ENCODE peak calls at places on chromosome 3, in four cellular contexts. One of them, this sample, is unnamed.

GRCh38 chr3:57809609-57809968 is 53.5 kb downstream of the SLMAP start:
- DNase-seq in fibroblast of pulmonary artery: no peak
- DNase-seq in AG04450: no peak
- DNase-seq in HFF-Myc: no peak
- DNase-seq in this sample: no peak

GRCh38 chr3:67647390-67647878 is 7.0 kb downstream of the SUCLG2 start:
- DNase-seq in fibroblast of pulmonary artery: peak
- DNase-seq in AG04450: peak
- DNase-seq in HFF-Myc: peak
- DNase-seq in this sample: peak

GRCh38 chr3:126433496-126434263 is 39.0 kb downstream of the CFAP100 start:
- DNase-seq in fibroblast of pulmonary artery: no peak
- DNase-seq in AG04450: no peak
- DNase-seq in HFF-Myc: no peak
- DNase-seq in this sample: no peak

GRCh38 chr3:175535351-175535750 is 676.2 kb downstream of the NAALADL2 start:
- DNase-seq in fibroblast of pulmonary artery: no peak
- DNase-seq in AG04450: no peak
- DNase-seq in HFF-Myc: no peak
- DNase-seq in this sample: no peak

GRCh38 chr3:111035316-111035715 is 36.3 kb upstream of the NECTIN3 start:
- DNase-seq in fibroblast of pulmonary artery: no peak
- DNase-seq in AG04450: no peak
- DNase-seq in HFF-Myc: no peak
- DNase-seq in this sample: no peak

GRCh38 chr3:175146258-175146657 is 287.1 kb downstream of the NAALADL2 start:
- DNase-seq in fibroblast of pulmonary artery: peak
- DNase-seq in AG04450: peak
- DNase-seq in HFF-Myc: no peak
- DNase-seq in this sample: no peak

GRCh38 chr3:102883515-102883914 is 448.7 kb downstream of the ZPLD1 start:
- DNase-seq in fibroblast of pulmonary artery: no peak
- DNase-seq in AG04450: no peak
- DNase-seq in HFF-Myc: no peak
- DNase-seq in this sample: no peak

GRCh38 chr3:64827391-64827790 is 139.6 kb upstream of the ADAMTS9 start:
- DNase-seq in fibroblast of pulmonary artery: no peak
- DNase-seq in AG04450: no peak
- DNase-seq in HFF-Myc: no peak
- DNase-seq in this sample: no peak

GRCh38 chr3:58093573-58094195 is 85.5 kb downstream of the FLNB start:
- DNase-seq in fibroblast of pulmonary artery: peak
- DNase-seq in AG04450: no peak
- DNase-seq in HFF-Myc: no peak
- DNase-seq in this sample: no peak

GRCh38 chr3:173221010-173221409 is 80.0 kb upstream of the SPATA16 start:
- DNase-seq in fibroblast of pulmonary artery: no peak
- DNase-seq in AG04450: no peak
- DNase-seq in HFF-Myc: peak
- DNase-seq in this sample: no peak

GRCh38 chr3:141360888-141361598 is 7.3 kb upstream of the ZBTB38 start:
- DNase-seq in fibroblast of pulmonary artery: peak
- DNase-seq in AG04450: no peak
- DNase-seq in HFF-Myc: peak
- DNase-seq in this sample: peak

GRCh38 chr3:184503647-184504046 is 57.9 kb upstream of the EPHB3 start:
- DNase-seq in fibroblast of pulmonary artery: no peak
- DNase-seq in AG04450: no peak
- DNase-seq in HFF-Myc: no peak
- DNase-seq in this sample: no peak

GRCh38 chr3:27166888-27167287 is 202.3 kb downstream of the NEK10 start:
- DNase-seq in fibroblast of pulmonary artery: peak
- DNase-seq in AG04450: peak
- DNase-seq in HFF-Myc: peak
- DNase-seq in this sample: peak

GRCh38 chr3:171328419-171329082 is 131.7 kb downstream of the TNIK start:
- DNase-seq in fibroblast of pulmonary artery: peak
- DNase-seq in AG04450: no peak
- DNase-seq in HFF-Myc: no peak
- DNase-seq in this sample: no peak

GRCh38 chr3:84194032-84194431 is 764.8 kb upstream of the CADM2 start:
- DNase-seq in fibroblast of pulmonary artery: no peak
- DNase-seq in AG04450: no peak
- DNase-seq in HFF-Myc: no peak
- DNase-seq in this sample: no peak

GRCh38 chr3:74787008-74787407 is 172.5 kb upstream of the CNTN3 start:
- DNase-seq in fibroblast of pulmonary artery: no peak
- DNase-seq in AG04450: no peak
- DNase-seq in HFF-Myc: no peak
- DNase-seq in this sample: no peak

GRCh38 chr3:52498134-52499054 is 3.3 kb downstream of the STAB1 start:
- DNase-seq in fibroblast of pulmonary artery: peak
- DNase-seq in AG04450: no peak
- DNase-seq in HFF-Myc: no peak
- DNase-seq in this sample: peak

GRCh38 chr3:95343228-95343627 is 1280.4 kb downstream of the NSUN3 start:
- DNase-seq in fibroblast of pulmonary artery: no peak
- DNase-seq in AG04450: no peak
- DNase-seq in HFF-Myc: no peak
- DNase-seq in this sample: no peak

GRCh38 chr3:65400893-65401292 is 637.8 kb downstream of the MAGI1 start:
- DNase-seq in fibroblast of pulmonary artery: no peak
- DNase-seq in AG04450: no peak
- DNase-seq in HFF-Myc: no peak
- DNase-seq in this sample: no peak

GRCh38 chr3:78809941-78810340 is 957.9 kb downstream of the ROBO1 start:
- DNase-seq in fibroblast of pulmonary artery: no peak
- DNase-seq in AG04450: no peak
- DNase-seq in HFF-Myc: peak
- DNase-seq in this sample: peak

GRCh38 chr3:184262166-184262926 is 993 bp upstream of the CAMK2N2 start:
- DNase-seq in fibroblast of pulmonary artery: peak
- DNase-seq in AG04450: no peak
- DNase-seq in HFF-Myc: no peak
- DNase-seq in this sample: no peak

GRCh38 chr3:125146601-125147490 is 65.7 kb downstream of the SLC12A8 start:
- DNase-seq in fibroblast of pulmonary artery: no peak
- DNase-seq in AG04450: no peak
- DNase-seq in HFF-Myc: no peak
- DNase-seq in this sample: no peak

GRCh38 chr3:58490860-58491501 is 915 bp upstream of the KCTD6 start:
- DNase-seq in fibroblast of pulmonary artery: no peak
- DNase-seq in AG04450: no peak
- DNase-seq in HFF-Myc: no peak
- DNase-seq in this sample: no peak

GRCh38 chr3:11195201-11195600 is 40.9 kb downstream of the HRH1 start:
- DNase-seq in fibroblast of pulmonary artery: no peak
- DNase-seq in AG04450: no peak
- DNase-seq in HFF-Myc: no peak
- DNase-seq in this sample: no peak
- TF ChIP-seq CTCF in fibroblast of pulmonary artery: no peak
- TF ChIP-seq CTCF in AG04450: no peak
- TF ChIP-seq CTCF in HFF-Myc: no peak
- TF ChIP-seq CTCF in this sample: no peak

GRCh38 chr3:196563721-196564225 is 4.6 kb downstream of the WDR53 start:
- DNase-seq in fibroblast of pulmonary artery: peak
- DNase-seq in AG04450: no peak
- DNase-seq in HFF-Myc: no peak
- DNase-seq in this sample: no peak
- TF ChIP-seq CTCF in fibroblast of pulmonary artery: no peak
- TF ChIP-seq CTCF in AG04450: no peak
- TF ChIP-seq CTCF in HFF-Myc: no peak
- TF ChIP-seq CTCF in this sample: no peak

GRCh38 chr3:40317061-40317676 is 7.7 kb downstream of the EIF1B start:
- DNase-seq in fibroblast of pulmonary artery: peak
- DNase-seq in AG04450: peak
- DNase-seq in HFF-Myc: no peak
- DNase-seq in this sample: no peak
- TF ChIP-seq CTCF in fibroblast of pulmonary artery: peak
- TF ChIP-seq CTCF in AG04450: peak
- TF ChIP-seq CTCF in HFF-Myc: peak
- TF ChIP-seq CTCF in this sample: peak

DNA sequence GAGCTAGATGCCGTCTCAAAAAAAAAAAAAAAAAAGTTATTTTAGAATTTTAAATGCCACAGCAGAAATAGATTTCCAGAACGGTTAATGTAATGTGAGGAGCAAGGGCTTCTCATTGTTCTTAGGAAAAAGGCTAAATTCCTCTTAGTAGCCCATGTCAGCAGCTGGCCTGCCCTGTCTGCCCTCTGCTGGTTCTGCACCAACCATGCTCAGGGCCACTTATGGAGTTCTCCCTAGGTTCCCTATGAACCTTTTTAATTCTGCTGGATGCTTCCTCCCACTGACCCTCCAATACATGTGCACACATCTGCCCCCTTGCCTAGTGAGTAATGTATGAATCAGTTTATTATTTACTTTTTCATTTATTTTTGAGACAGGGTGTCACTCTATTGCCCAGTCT is 32.2 kb upstream of the DPPA4 start:
- DNase-seq in fibroblast of pulmonary artery: peak
- DNase-seq in AG04450: no peak
- DNase-seq in HFF-Myc: no peak
- DNase-seq in this sample: no peak
- TF ChIP-seq CTCF in fibroblast of pulmonary artery: no peak
- TF ChIP-seq CTCF in AG04450: no peak
- TF ChIP-seq CTCF in HFF-Myc: no peak
- TF ChIP-seq CTCF in this sample: no peak

DNA sequence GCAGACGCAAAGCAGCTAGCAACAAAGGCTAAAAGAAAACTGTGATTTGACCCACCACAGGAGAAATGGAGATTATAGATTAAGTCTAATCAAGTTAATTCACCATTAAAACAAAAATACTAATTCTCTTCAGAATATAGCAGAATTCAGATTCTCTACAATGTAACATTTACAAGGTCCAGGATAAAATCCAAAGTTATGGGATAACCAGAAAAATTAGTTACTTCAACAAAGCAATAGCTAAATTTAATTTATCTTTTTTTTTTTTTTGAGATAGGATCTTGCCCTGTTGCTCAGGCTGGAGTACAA is 284.6 kb upstream of the MANF start:
- DNase-seq in fibroblast of pulmonary artery: no peak
- DNase-seq in AG04450: no peak
- DNase-seq in HFF-Myc: no peak
- DNase-seq in this sample: no peak
- TF ChIP-seq CTCF in fibroblast of pulmonary artery: no peak
- TF ChIP-seq CTCF in AG04450: no peak
- TF ChIP-seq CTCF in HFF-Myc: no peak
- TF ChIP-seq CTCF in this sample: no peak